ENCODE peak calls at places on chromosomes 13 and 19, in eight cellular contexts. V is psoas muscle, I is heart left ventricle, E is A549, G is NT2/D1, L is left ventricle myocardium inferior, M is adipocyte, Z is WERI-Rb-1. X is an unnamed sample.

GRCh38 chr19:5397804-5398692 is 57.2 kb upstream of the ZNRF4 start:
- DNase-seq in V (no peak), I (no peak), E (peak; percentile 60), G (peak; percentile 49), L (no peak), M (peak; percentile 7), Z (peak; percentile 34), X (peak; percentile 2)

GRCh38 chr13:51518847-51519246 is 65.4 kb upstream of the WDFY2 start:
- DNase-seq in V (no peak), I (no peak), E (no peak), G (no peak), L (no peak), M (peak; percentile 50), Z (no peak), X (peak; percentile 59)

GRCh38 chr13:32472194-32472621 is 44.3 kb upstream of the N4BP2L1 start:
- DNase-seq in V (no peak), I (no peak), E (no peak), G (no peak), L (no peak), M (peak; percentile 35), Z (no peak), X (no peak)

GRCh38 chr19:53982611-53983010 is 8.8 kb upstream of the CACNG6 start:
- DNase-seq in V (peak; percentile 53), I (peak; percentile 55), E (peak; percentile 64), G (no peak), L (peak; percentile 55), M (peak; percentile 22), Z (no peak), X (peak; percentile 82)

GRCh38 chr19:29491491-29491890 is 34.3 kb upstream of the VSTM2B start:
- DNase-seq in V (no peak), I (no peak), E (no peak), G (no peak), L (no peak), M (no peak), Z (no peak), X (no peak)

GRCh38 chr13:72457151-72457550 is 270.3 kb downstream of the MZT1 start:
- DNase-seq in V (no peak), I (no peak), E (no peak), G (no peak), L (no peak), M (no peak), Z (no peak), X (no peak)

GRCh38 chr13:46179576-46180368 is 2.2 kb downstream of the LCP1 start:
- DNase-seq in V (peak; percentile 33), I (peak; percentile 44), E (no peak), G (no peak), L (peak; percentile 59), M (no peak), Z (no peak), X (no peak)

GRCh38 chr19:33194527-33194883 is 375 bp downstream of the LRP3 start:
- DNase-seq in V (no peak), I (peak; percentile 22), E (no peak), G (no peak), L (no peak), M (peak; percentile 64), Z (no peak), X (peak; percentile 31)

GRCh38 chr13:60328073-60328472 is 68.9 kb upstream of the TDRD3 start:
- DNase-seq in V (no peak), I (no peak), E (no peak), G (no peak), L (no peak), M (no peak), Z (no peak), X (no peak)

GRCh38 chr13:24389506-24389905 is 80.1 kb downstream of the C1QTNF9 start:
- DNase-seq in V (no peak), I (no peak), E (no peak), G (no peak), L (no peak), M (no peak), Z (no peak), X (no peak)

GRCh38 chr13:75414036-75414827 is 67.7 kb downstream of the TBC1D4 start:
- DNase-seq in V (no peak), I (no peak), E (no peak), G (no peak), L (no peak), M (no peak), Z (no peak), X (no peak)

GRCh38 chr13:111184685-111185401 is 69.7 kb downstream of the ARHGEF7 start:
- DNase-seq in V (no peak), I (peak; percentile 56), E (no peak), G (no peak), L (no peak), M (no peak), Z (no peak), X (no peak)

GRCh38 chr13:73056054-73056962 is 2.5 kb upstream of the KLF5 start:
- DNase-seq in V (no peak), I (no peak), E (peak; percentile 56), G (no peak), L (no peak), M (peak; percentile 66), Z (no peak), X (peak; percentile 56)

GRCh38 chr19:29858000-29858596 is 46.3 kb downstream of the CCNE1 start:
- DNase-seq in V (no peak), I (no peak), E (peak; percentile 60), G (no peak), L (no peak), M (no peak), Z (peak; percentile 71), X (no peak)

GRCh38 chr19:36103842-36104552 is 6.9 kb upstream of the OVOL3 start:
- DNase-seq in V (no peak), I (no peak), E (no peak), G (no peak), L (no peak), M (no peak), Z (no peak), X (no peak)

GRCh38 chr19:45913874-45914830 is at the start of gene NANOS2:
- DNase-seq in V (peak; percentile 27), I (peak; percentile 34), E (no peak), G (peak; percentile 57), L (no peak), M (no peak), Z (peak; percentile 85), X (peak; percentile 48)

GRCh38 chr19:42191855-42192254 is 25.6 kb downstream of the DEDD2 start:
- DNase-seq in V (no peak), I (no peak), E (peak; percentile 94), G (no peak), L (no peak), M (peak; percentile 15), Z (no peak), X (peak; percentile 66)

GRCh38 chr19:33460221-33460908 is 61.2 kb downstream of the PEPD start:
- DNase-seq in V (no peak), I (no peak), E (no peak), G (no peak), L (no peak), M (no peak), Z (no peak), X (no peak)

GRCh38 chr19:7596191-7596937 is 701 bp downstream of the CAMSAP3 start:
- DNase-seq in V (no peak), I (no peak), E (no peak), G (no peak), L (no peak), M (no peak), Z (no peak), X (no peak)
- H3K4me3 ChIP-seq in V (peak overlapping the region; percentile 22), I (peak overlapping the region; percentile 12), E (peak overlapping the region; percentile 85), G (peak overlapping the region; percentile 61), L (peak overlapping the region; percentile 60), M (no peak overlapping the region), Z (peak overlapping the region; percentile 67), X (no peak overlapping the region)

DNA sequence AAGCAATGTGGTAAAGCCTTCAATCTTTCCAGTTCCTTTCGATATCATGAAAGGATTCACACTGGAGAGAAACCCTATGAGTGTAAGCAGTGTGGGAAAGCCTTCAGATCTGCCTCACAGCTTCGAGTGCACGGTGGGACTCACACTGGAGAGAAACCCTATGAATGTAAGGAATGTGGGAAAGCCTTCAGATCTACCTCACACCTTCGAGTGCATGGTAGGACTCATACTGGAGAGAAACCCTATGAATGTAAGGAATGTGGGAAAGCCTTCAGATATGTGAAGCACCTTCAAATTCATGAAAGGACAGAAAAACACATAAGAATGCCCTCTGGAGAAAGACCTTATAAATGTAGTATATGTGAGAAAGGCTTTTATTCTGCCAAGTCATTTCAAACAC is 15.6 kb upstream of the ZNF763 start:
- DNase-seq in V (no peak), I (no peak), E (no peak), G (no peak), L (no peak), M (no peak), Z (no peak), X (no peak)
- H3K9me3 ChIP-seq in V (peaks cover 99% of the 10 kb centered on the region), I (peaks cover 29% of the 10 kb centered on the region), E (peaks cover 16% of the 10 kb centered on the region), G (peaks cover 92% of the 10 kb centered on the region), L (peaks cover 100% of the 10 kb centered on the region), M (peaks cover 100% of the 10 kb centered on the region), Z (peaks cover 53% of the 10 kb centered on the region), X (peaks cover 92% of the 10 kb centered on the region)

DNA sequence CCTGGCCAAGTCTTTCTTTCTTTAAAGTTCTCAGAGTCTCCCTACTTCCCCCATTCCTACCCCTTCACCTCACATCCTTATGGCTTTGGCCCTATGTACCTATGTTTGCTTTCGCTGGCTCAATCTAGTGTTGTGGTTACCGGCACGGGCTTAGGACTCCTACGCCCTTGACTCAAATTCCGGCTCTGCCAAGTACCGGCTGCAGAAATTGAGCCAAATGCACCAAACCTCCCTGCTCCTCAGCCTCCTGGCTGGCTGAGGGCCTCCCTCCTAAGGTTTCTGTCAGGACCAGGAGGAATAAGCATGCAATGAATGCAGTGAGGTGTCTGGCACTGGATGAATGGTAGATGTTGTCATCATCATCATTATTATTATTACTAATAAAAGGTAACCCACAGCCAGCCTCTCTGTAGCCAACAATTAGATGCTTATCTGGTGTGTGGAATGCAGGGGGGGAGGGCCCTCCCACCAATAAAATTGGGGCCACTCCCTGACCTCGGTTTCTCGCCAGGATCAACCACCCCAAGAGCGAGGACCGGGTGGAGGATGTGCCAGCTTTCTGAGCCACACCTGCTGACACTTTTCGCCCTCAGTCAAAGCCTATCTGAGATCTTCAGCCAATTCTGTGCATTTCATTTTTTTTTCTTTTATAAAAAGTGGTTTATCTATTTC is 20.7 kb downstream of the KLK5 start:
- DNase-seq in V (no peak), I (no peak), E (no peak), G (no peak), L (no peak), M (no peak), Z (no peak), X (peak; percentile 97)
- H3K4me3 ChIP-seq in V (no peak overlapping the region), I (no peak overlapping the region), E (no peak overlapping the region), G (no peak overlapping the region), L (no peak overlapping the region), M (no peak overlapping the region), Z (no peak overlapping the region), X (no peak overlapping the region)

GRCh38 chr19:22831211-22831610 is 880 bp upstream of the ZNF723 start:
- DNase-seq in V (no peak), I (no peak), E (no peak), G (no peak), L (no peak), M (no peak), Z (no peak), X (no peak)

DNA sequence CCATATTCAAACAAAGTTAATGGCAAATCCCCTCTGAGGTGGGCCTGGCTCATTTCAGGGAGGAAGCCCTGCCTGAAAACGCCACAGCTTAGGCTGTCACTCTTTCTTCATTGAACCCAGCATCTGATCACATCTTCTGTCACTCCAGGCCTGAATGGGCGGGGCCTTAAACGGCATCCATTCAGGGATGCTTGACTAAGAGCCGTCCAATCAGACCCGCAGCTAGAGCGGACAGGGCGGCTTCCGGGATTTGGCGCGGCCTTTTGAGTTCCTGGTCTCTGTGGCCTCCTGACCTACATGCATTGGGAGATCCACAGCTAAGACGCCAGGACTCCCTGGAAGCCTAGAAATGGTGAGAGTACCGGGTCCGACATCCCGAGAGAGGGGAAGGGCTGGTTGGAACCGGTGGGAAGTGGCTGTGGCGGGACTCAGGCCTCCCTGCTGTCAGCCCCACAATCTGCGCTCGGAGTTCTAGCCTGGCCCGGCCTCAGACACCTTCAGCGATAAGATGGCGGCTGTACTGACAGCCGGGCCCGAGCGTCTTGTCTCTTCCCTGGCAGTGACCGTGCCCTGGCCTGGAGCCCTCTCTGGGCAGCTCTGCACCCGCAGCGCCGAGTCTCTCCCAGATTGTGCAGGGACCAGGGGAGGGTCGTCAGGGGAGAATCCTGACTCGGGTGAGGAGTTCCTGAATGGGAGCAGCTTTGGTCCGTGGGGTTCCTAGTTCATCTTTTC is at the start of gene ZNF723:
- DNase-seq in V (no peak), I (no peak), E (no peak), G (no peak), L (no peak), M (no peak), Z (no peak), X (no peak)
- H3K9me3 ChIP-seq in V (no peaks in the 10 kb centered on the region), I (peaks cover 4% of the 10 kb centered on the region), E (peaks cover 52% of the 10 kb centered on the region), G (no peaks in the 10 kb centered on the region), L (peaks cover 80% of the 10 kb centered on the region), M (peaks cover 32% of the 10 kb centered on the region), Z (peaks cover 15% of the 10 kb centered on the region), X (no peaks in the 10 kb centered on the region)

X was measured in MG63.